ENCODE peak calls at places on chromosomes 13 and 19, in eight cellular contexts. One of them, this sample, is unnamed.

GRCh38 chr19:45265375-45265774 is 14.3 kb downstream of the MARK4 start:
- DNase-seq in upper lobe of left lung: no peak
- DNase-seq in tibial artery: no peak
- DNase-seq in ovary: no peak
- DNase-seq in CD8-positive, alpha-beta T cell: no peak
- DNase-seq in left ventricle myocardium inferior: no peak
- DNase-seq in HAP-1: no peak
- DNase-seq in breast epithelium: no peak
- DNase-seq in this sample: no peak

GRCh38 chr13:29162638-29163037 is 342.5 kb downstream of the MTUS2 start:
- DNase-seq in upper lobe of left lung: no peak
- DNase-seq in tibial artery: no peak
- DNase-seq in ovary: no peak
- DNase-seq in CD8-positive, alpha-beta T cell: no peak
- DNase-seq in left ventricle myocardium inferior: no peak
- DNase-seq in HAP-1: no peak
- DNase-seq in breast epithelium: no peak
- DNase-seq in this sample: no peak

GRCh38 chr13:113774177-113775107 is 15.4 kb downstream of the TMEM255B start:
- DNase-seq in upper lobe of left lung: no peak
- DNase-seq in tibial artery: no peak
- DNase-seq in ovary: no peak
- DNase-seq in CD8-positive, alpha-beta T cell: no peak
- DNase-seq in left ventricle myocardium inferior: no peak
- DNase-seq in HAP-1: no peak
- DNase-seq in breast epithelium: no peak
- DNase-seq in this sample: no peak

GRCh38 chr13:100075700-100076587 is 12.9 kb upstream of the PCCA start:
- DNase-seq in upper lobe of left lung: no peak
- DNase-seq in tibial artery: no peak
- DNase-seq in ovary: no peak
- DNase-seq in CD8-positive, alpha-beta T cell: no peak
- DNase-seq in left ventricle myocardium inferior: no peak
- DNase-seq in HAP-1: no peak
- DNase-seq in breast epithelium: no peak
- DNase-seq in this sample: no peak

GRCh38 chr13:108987488-108987887 is 358.1 kb downstream of the MYO16 start:
- DNase-seq in upper lobe of left lung: no peak
- DNase-seq in tibial artery: no peak
- DNase-seq in ovary: no peak
- DNase-seq in CD8-positive, alpha-beta T cell: no peak
- DNase-seq in left ventricle myocardium inferior: no peak
- DNase-seq in HAP-1: no peak
- DNase-seq in breast epithelium: peak; percentile 49
- DNase-seq in this sample: no peak

GRCh38 chr13:36069881-36070366 is 61.3 kb downstream of the DCLK1 start:
- DNase-seq in upper lobe of left lung: no peak
- DNase-seq in tibial artery: no peak
- DNase-seq in ovary: peak; percentile 31
- DNase-seq in CD8-positive, alpha-beta T cell: no peak
- DNase-seq in left ventricle myocardium inferior: no peak
- DNase-seq in HAP-1: no peak
- DNase-seq in breast epithelium: no peak
- DNase-seq in this sample: no peak

GRCh38 chr13:94433055-94433947 is 46.2 kb downstream of the DCT start:
- DNase-seq in upper lobe of left lung: peak; percentile 21
- DNase-seq in tibial artery: no peak
- DNase-seq in ovary: no peak
- DNase-seq in CD8-positive, alpha-beta T cell: no peak
- DNase-seq in left ventricle myocardium inferior: no peak
- DNase-seq in HAP-1: peak; percentile 62
- DNase-seq in breast epithelium: no peak
- DNase-seq in this sample: no peak

GRCh38 chr19:5993516-5994406 is 15.8 kb upstream of the RANBP3 start:
- DNase-seq in upper lobe of left lung: peak; percentile 88
- DNase-seq in tibial artery: no peak
- DNase-seq in ovary: no peak
- DNase-seq in CD8-positive, alpha-beta T cell: no peak
- DNase-seq in left ventricle myocardium inferior: peak; percentile 55
- DNase-seq in HAP-1: no peak
- DNase-seq in breast epithelium: no peak
- DNase-seq in this sample: peak; percentile 78

GRCh38 chr19:14577264-14577663 is 5.4 kb upstream of the NDUFB7 start:
- DNase-seq in upper lobe of left lung: no peak
- DNase-seq in tibial artery: no peak
- DNase-seq in ovary: no peak
- DNase-seq in CD8-positive, alpha-beta T cell: no peak
- DNase-seq in left ventricle myocardium inferior: no peak
- DNase-seq in HAP-1: no peak
- DNase-seq in breast epithelium: no peak
- DNase-seq in this sample: no peak

GRCh38 chr19:4713384-4713951 is 10.2 kb downstream of the DPP9 start:
- DNase-seq in upper lobe of left lung: peak; percentile 87
- DNase-seq in tibial artery: peak; percentile 87
- DNase-seq in ovary: no peak
- DNase-seq in CD8-positive, alpha-beta T cell: no peak
- DNase-seq in left ventricle myocardium inferior: peak; percentile 85
- DNase-seq in HAP-1: no peak
- DNase-seq in breast epithelium: peak; percentile 96
- DNase-seq in this sample: peak; percentile 94

GRCh38 chr19:2015611-2015950 is at the start of gene BTBD2:
- DNase-seq in upper lobe of left lung: no peak
- DNase-seq in tibial artery: peak; percentile 78
- DNase-seq in ovary: peak; percentile 75
- DNase-seq in CD8-positive, alpha-beta T cell: no peak
- DNase-seq in left ventricle myocardium inferior: no peak
- DNase-seq in HAP-1: peak; percentile 78
- DNase-seq in breast epithelium: no peak
- DNase-seq in this sample: peak; percentile 83

GRCh38 chr13:114135731-114136171 is 3.3 kb upstream of the RASA3 start:
- DNase-seq in upper lobe of left lung: no peak
- DNase-seq in tibial artery: peak; percentile 53
- DNase-seq in ovary: no peak
- DNase-seq in CD8-positive, alpha-beta T cell: no peak
- DNase-seq in left ventricle myocardium inferior: no peak
- DNase-seq in HAP-1: no peak
- DNase-seq in breast epithelium: no peak
- DNase-seq in this sample: peak; percentile 55

GRCh38 chr13:101499406-101499805 is 46.9 kb downstream of the ITGBL1 start:
- DNase-seq in upper lobe of left lung: no peak
- DNase-seq in tibial artery: no peak
- DNase-seq in ovary: no peak
- DNase-seq in CD8-positive, alpha-beta T cell: no peak
- DNase-seq in left ventricle myocardium inferior: no peak
- DNase-seq in HAP-1: no peak
- DNase-seq in breast epithelium: no peak
- DNase-seq in this sample: no peak

GRCh38 chr13:44854264-44855060 is 134.8 kb downstream of the NUFIP1 start:
- DNase-seq in upper lobe of left lung: no peak
- DNase-seq in tibial artery: peak; percentile 77
- DNase-seq in ovary: no peak
- DNase-seq in CD8-positive, alpha-beta T cell: no peak
- DNase-seq in left ventricle myocardium inferior: peak; percentile 74
- DNase-seq in HAP-1: peak; percentile 16
- DNase-seq in breast epithelium: no peak
- DNase-seq in this sample: no peak

GRCh38 chr19:9566729-9567128 is 17.6 kb downstream of the ZNF121 start:
- DNase-seq in upper lobe of left lung: no peak
- DNase-seq in tibial artery: no peak
- DNase-seq in ovary: no peak
- DNase-seq in CD8-positive, alpha-beta T cell: no peak
- DNase-seq in left ventricle myocardium inferior: no peak
- DNase-seq in HAP-1: no peak
- DNase-seq in breast epithelium: no peak
- DNase-seq in this sample: no peak
- H3K36me3 ChIP-seq in upper lobe of left lung: peaks cover 32% of the 10 kb centered on the region
- H3K36me3 ChIP-seq in tibial artery: peaks cover 99% of the 10 kb centered on the region
- H3K36me3 ChIP-seq in ovary: peaks cover 3% of the 10 kb centered on the region
- H3K36me3 ChIP-seq in CD8-positive, alpha-beta T cell: peaks cover 43% of the 10 kb centered on the region
- H3K36me3 ChIP-seq in left ventricle myocardium inferior: peaks cover 99% of the 10 kb centered on the region
- H3K36me3 ChIP-seq in HAP-1: peaks cover 71% of the 10 kb centered on the region
- H3K36me3 ChIP-seq in breast epithelium: peaks cover 37% of the 10 kb centered on the region
- H3K36me3 ChIP-seq in this sample: peaks cover 49% of the 10 kb centered on the region

DNA sequence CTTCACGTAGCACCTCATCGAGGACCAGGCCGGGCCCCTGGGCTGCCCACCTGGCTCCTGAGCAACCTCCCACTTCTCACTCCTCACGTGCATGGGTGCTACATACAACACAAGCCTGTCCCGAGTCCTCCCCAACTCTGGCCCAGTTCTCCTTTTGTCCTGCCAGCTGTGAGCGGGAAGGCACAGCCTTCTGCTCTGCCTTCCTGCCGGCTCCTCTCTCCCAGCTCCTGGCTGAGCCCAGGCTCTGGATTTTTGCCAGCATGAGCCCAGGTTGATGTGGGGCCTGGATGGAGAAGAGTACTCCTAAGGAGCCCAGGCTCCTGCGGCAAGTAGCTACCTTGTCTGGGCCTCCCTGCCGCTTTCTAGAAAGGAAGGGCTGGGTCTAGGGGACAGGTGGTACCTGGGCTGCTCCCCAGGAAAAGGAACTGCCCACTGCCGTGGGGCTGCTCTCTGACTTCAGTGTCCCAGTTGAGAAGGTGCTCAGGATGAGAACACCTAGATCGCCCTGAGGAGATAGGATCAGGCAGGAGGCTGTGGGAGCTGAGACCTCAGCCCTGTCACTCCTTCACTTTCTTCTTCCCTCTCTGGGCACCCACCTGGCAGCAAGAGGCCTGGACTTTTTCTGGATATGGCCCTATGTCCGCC is 23.6 kb downstream of the LYL1 start:
- DNase-seq in upper lobe of left lung: no peak
- DNase-seq in tibial artery: no peak
- DNase-seq in ovary: peak; percentile 63
- DNase-seq in CD8-positive, alpha-beta T cell: no peak
- DNase-seq in left ventricle myocardium inferior: no peak
- DNase-seq in HAP-1: no peak
- DNase-seq in breast epithelium: no peak
- DNase-seq in this sample: no peak
- H3K4me1 ChIP-seq in upper lobe of left lung: peaks cover 48% of the 10 kb centered on the region
- H3K4me1 ChIP-seq in tibial artery: peaks cover 54% of the 10 kb centered on the region
- H3K4me1 ChIP-seq in ovary: peaks cover 19% of the 10 kb centered on the region
- H3K4me1 ChIP-seq in CD8-positive, alpha-beta T cell: no peaks in the 10 kb centered on the region
- H3K4me1 ChIP-seq in left ventricle myocardium inferior: peaks cover 74% of the 10 kb centered on the region
- H3K4me1 ChIP-seq in HAP-1: no peaks in the 10 kb centered on the region
- H3K4me1 ChIP-seq in breast epithelium: peaks cover 30% of the 10 kb centered on the region
- H3K4me1 ChIP-seq in this sample: peaks cover 4% of the 10 kb centered on the region

GRCh38 chr19:48739400-48739825 is 997 bp downstream of the RASIP1 start:
- DNase-seq in upper lobe of left lung: no peak
- DNase-seq in tibial artery: no peak
- DNase-seq in ovary: no peak
- DNase-seq in CD8-positive, alpha-beta T cell: no peak
- DNase-seq in left ventricle myocardium inferior: no peak
- DNase-seq in HAP-1: no peak
- DNase-seq in breast epithelium: no peak
- DNase-seq in this sample: no peak

GRCh38 chr19:48741222-48741999 is 1.0 kb upstream of the RASIP1 start:
- DNase-seq in upper lobe of left lung: peak; percentile 91
- DNase-seq in tibial artery: no peak
- DNase-seq in ovary: peak; percentile 60
- DNase-seq in CD8-positive, alpha-beta T cell: no peak
- DNase-seq in left ventricle myocardium inferior: peak; percentile 59
- DNase-seq in HAP-1: peak; percentile 81
- DNase-seq in breast epithelium: no peak
- DNase-seq in this sample: peak; percentile 84

GRCh38 chr19:48738557-48739399 is 1.6 kb downstream of the RASIP1 start:
- DNase-seq in upper lobe of left lung: peak; percentile 99
- DNase-seq in tibial artery: peak; percentile 91
- DNase-seq in ovary: peak; percentile 94
- DNase-seq in CD8-positive, alpha-beta T cell: peak; percentile 78
- DNase-seq in left ventricle myocardium inferior: peak; percentile 94
- DNase-seq in HAP-1: peak; percentile 100
- DNase-seq in breast epithelium: peak; percentile 90
- DNase-seq in this sample: peak; percentile 98

GRCh38 chr19:48740705-48741030 is 258 bp upstream of the RASIP1 start:
- DNase-seq in upper lobe of left lung: no peak
- DNase-seq in tibial artery: no peak
- DNase-seq in ovary: no peak
- DNase-seq in CD8-positive, alpha-beta T cell: no peak
- DNase-seq in left ventricle myocardium inferior: no peak
- DNase-seq in HAP-1: no peak
- DNase-seq in breast epithelium: no peak
- DNase-seq in this sample: no peak

GRCh38 chr19:48739835-48740704 is at the start of gene RASIP1:
- DNase-seq in upper lobe of left lung: no peak
- DNase-seq in tibial artery: no peak
- DNase-seq in ovary: no peak
- DNase-seq in CD8-positive, alpha-beta T cell: no peak
- DNase-seq in left ventricle myocardium inferior: peak; percentile 68
- DNase-seq in HAP-1: no peak
- DNase-seq in breast epithelium: no peak
- DNase-seq in this sample: peak; percentile 90
- H3K4me3 ChIP-seq in upper lobe of left lung: peak within 1 kb of the TSS; percentile 66
- H3K4me3 ChIP-seq in tibial artery: peak within 1 kb of the TSS; percentile 50
- H3K4me3 ChIP-seq in ovary: peak within 1 kb of the TSS; percentile 44
- H3K4me3 ChIP-seq in CD8-positive, alpha-beta T cell: peak within 1 kb of the TSS; percentile 52
- H3K4me3 ChIP-seq in left ventricle myocardium inferior: peak within 1 kb of the TSS; percentile 71
- H3K4me3 ChIP-seq in HAP-1: peak within 1 kb of the TSS; percentile 29
- H3K4me3 ChIP-seq in breast epithelium: peak within 1 kb of the TSS; percentile 81
- H3K4me3 ChIP-seq in this sample: peak within 1 kb of the TSS; percentile 56

GRCh38 chr13:98856983-98857382 is 104.5 kb upstream of the SLC15A1 start:
- DNase-seq in upper lobe of left lung: no peak
- DNase-seq in tibial artery: no peak
- DNase-seq in ovary: no peak
- DNase-seq in CD8-positive, alpha-beta T cell: no peak
- DNase-seq in left ventricle myocardium inferior: no peak
- DNase-seq in HAP-1: no peak
- DNase-seq in breast epithelium: peak; percentile 49
- DNase-seq in this sample: no peak

GRCh38 chr13:98853791-98854191 is 101.3 kb upstream of the SLC15A1 start:
- DNase-seq in upper lobe of left lung: peak; percentile 23
- DNase-seq in tibial artery: no peak
- DNase-seq in ovary: no peak
- DNase-seq in CD8-positive, alpha-beta T cell: no peak
- DNase-seq in left ventricle myocardium inferior: no peak
- DNase-seq in HAP-1: no peak
- DNase-seq in breast epithelium: no peak
- DNase-seq in this sample: no peak

GRCh38 chr13:98860491-98860890 is 108.0 kb upstream of the SLC15A1 start:
- DNase-seq in upper lobe of left lung: no peak
- DNase-seq in tibial artery: no peak
- DNase-seq in ovary: no peak
- DNase-seq in CD8-positive, alpha-beta T cell: no peak
- DNase-seq in left ventricle myocardium inferior: no peak
- DNase-seq in HAP-1: no peak
- DNase-seq in breast epithelium: no peak
- DNase-seq in this sample: no peak

GRCh38 chr13:98854448-98854847 is 102.0 kb upstream of the SLC15A1 start:
- DNase-seq in upper lobe of left lung: no peak
- DNase-seq in tibial artery: no peak
- DNase-seq in ovary: no peak
- DNase-seq in CD8-positive, alpha-beta T cell: no peak
- DNase-seq in left ventricle myocardium inferior: no peak
- DNase-seq in HAP-1: no peak
- DNase-seq in breast epithelium: no peak
- DNase-seq in this sample: no peak

DNA sequence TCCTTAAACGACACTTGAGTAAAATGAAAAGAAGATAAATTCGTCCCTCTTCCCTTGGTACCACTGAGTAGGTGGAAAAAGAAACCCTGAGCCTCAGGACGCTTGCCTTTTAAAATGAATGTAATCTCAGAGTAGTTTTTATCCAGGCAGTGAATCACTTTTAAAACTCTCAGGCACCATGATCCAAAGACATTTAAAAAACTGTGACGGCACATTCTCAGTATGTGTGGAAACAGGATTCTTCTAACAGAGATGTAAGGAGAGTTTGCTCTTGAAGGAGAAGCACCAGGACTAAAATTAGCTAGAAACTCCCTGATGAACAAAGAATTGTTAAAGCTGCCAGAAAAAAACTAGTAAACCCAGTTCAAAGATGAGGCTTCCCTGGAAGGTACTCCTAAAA is 105.7 kb upstream of the SLC15A1 start:
- DNase-seq in upper lobe of left lung: no peak
- DNase-seq in tibial artery: no peak
- DNase-seq in ovary: no peak
- DNase-seq in CD8-positive, alpha-beta T cell: no peak
- DNase-seq in left ventricle myocardium inferior: no peak
- DNase-seq in HAP-1: no peak
- DNase-seq in breast epithelium: no peak
- DNase-seq in this sample: no peak
- H3K36me3 ChIP-seq in upper lobe of left lung: peaks cover 11% of the 10 kb centered on the region
- H3K36me3 ChIP-seq in tibial artery: peaks cover 56% of the 10 kb centered on the region
- H3K36me3 ChIP-seq in ovary: no peaks in the 10 kb centered on the region
- H3K36me3 ChIP-seq in CD8-positive, alpha-beta T cell: peaks cover 26% of the 10 kb centered on the region
- H3K36me3 ChIP-seq in left ventricle myocardium inferior: peaks cover 78% of the 10 kb centered on the region
- H3K36me3 ChIP-seq in HAP-1: no peaks in the 10 kb centered on the region
- H3K36me3 ChIP-seq in breast epithelium: no peaks in the 10 kb centered on the region
- H3K36me3 ChIP-seq in this sample: peaks cover 23% of the 10 kb centered on the region